ENCODE peak calls at places on chromosomes 13 and 19, in six cellular contexts. U is NCI-H2081, A is type B pancreatic cell, H is NCI-H1417, T is M059J, D is HT-29. P is an unnamed sample.
A peak's percentile ranks its signal among the peaks of the same experiment; 100 is the strongest.

GRCh38 chr19:55447421-55448174 is 4.5 kb upstream of the SHISA7 start:
- DNase-seq in U (peak; percentile 77), A (no peak), H (peak; percentile 45), T (peak; percentile 76), D (peak; percentile 50), P (no peak)

GRCh38 chr13:34294483-34295129 is 476.7 kb downstream of the RFC3 start:
- DNase-seq in U (no peak), A (no peak), H (peak; percentile 12), T (peak; percentile 47), D (peak; percentile 20), P (no peak)

GRCh38 chr13:62510906-62511655 is 1095.4 kb upstream of the PCDH20 start:
- DNase-seq in U (no peak), A (no peak), H (no peak), T (no peak), D (no peak), P (no peak)

GRCh38 chr13:50969691-50970090 is 60.1 kb downstream of the RNASEH2B start:
- DNase-seq in U (peak; percentile 38), A (no peak), H (peak; percentile 17), T (peak; percentile 76), D (peak; percentile 30), P (no peak)

GRCh38 chr19:18156841-18157464 is 4.0 kb downstream of the PIK3R2 start:
- DNase-seq in U (peak; percentile 96), A (no peak), H (peak; percentile 12), T (peak; percentile 64), D (peak; percentile 83), P (peak; percentile 85)

GRCh38 chr13:44198826-44199225 is 174.8 kb upstream of the SERP2 start:
- DNase-seq in U (peak; percentile 87), A (no peak), H (no peak), T (peak; percentile 52), D (peak; percentile 53), P (no peak)

GRCh38 chr19:54179921-54180452 is 7.0 kb upstream of the TMC4 start:
- DNase-seq in U (peak; percentile 55), A (peak; percentile 79), H (peak; percentile 74), T (peak; percentile 63), D (peak; percentile 99), P (peak; percentile 61)

GRCh38 chr13:60094385-60095088 is 69.2 kb downstream of the DIAPH3 start:
- DNase-seq in U (no peak), A (no peak), H (no peak), T (no peak), D (no peak), P (no peak)

GRCh38 chr19:31421856-31422255 is 72.6 kb upstream of the TSHZ3 start:
- DNase-seq in U (no peak), A (no peak), H (no peak), T (no peak), D (no peak), P (no peak)

GRCh38 chr13:98377635-98378378 is 199.1 kb downstream of the STK24 start:
- DNase-seq in U (no peak), A (no peak), H (no peak), T (no peak), D (no peak), P (no peak)

GRCh38 chr13:109989155-109989554 is 202.8 kb upstream of the IRS2 start:
- DNase-seq in U (no peak), A (no peak), H (no peak), T (peak; percentile 58), D (no peak), P (no peak)

GRCh38 chr13:42354246-42355117 is 82.5 kb downstream of the AKAP11 start:
- DNase-seq in U (peak; percentile 22), A (no peak), H (no peak), T (peak; percentile 62), D (peak; percentile 31), P (no peak)

GRCh38 chr13:110576736-110577476 is 15.4 kb upstream of the RAB20 start:
- DNase-seq in U (no peak), A (no peak), H (no peak), T (no peak), D (peak; percentile 55), P (no peak)

GRCh38 chr13:40061466-40062450 is 406.3 kb downstream of the COG6 start:
- DNase-seq in U (no peak), A (no peak), H (no peak), T (peak; percentile 72), D (no peak), P (no peak)

GRCh38 chr19:51729781-51730180 is 6.0 kb upstream of the HAS1 start:
- DNase-seq in U (no peak), A (no peak), H (no peak), T (peak; percentile 46), D (no peak), P (no peak)

GRCh38 chr19:17762505-17763229 is 11.4 kb downstream of the FCHO1 start:
- DNase-seq in U (peak; percentile 33), A (no peak), H (no peak), T (peak; percentile 78), D (peak; percentile 46), P (peak; percentile 26)

GRCh38 chr13:74306496-74306895 is 172.3 kb upstream of the KLF12 start:
- DNase-seq in U (peak; percentile 10), A (no peak), H (no peak), T (peak; percentile 67), D (peak; percentile 22), P (no peak)

GRCh38 chr19:48746738-48747575 is at the start of gene IZUMO1:
- DNase-seq in U (no peak), A (no peak), H (no peak), T (peak; percentile 83), D (no peak), P (peak; percentile 91)

GRCh38 chr19:19463348-19464117 is 51.8 kb downstream of the TSSK6 start:
- DNase-seq in U (no peak), A (no peak), H (no peak), T (no peak), D (no peak), P (peak; percentile 76)

GRCh38 chr13:19601749-19602725 is 31.4 kb upstream of the MPHOSPH8 start:
- DNase-seq in U (peak; percentile 38), A (peak; percentile 78), H (no peak), T (no peak), D (peak; percentile 85), P (peak; percentile 64)

GRCh38 chr19:33040994-33041827 is 23.5 kb downstream of the RHPN2 start:
- DNase-seq in U (no peak), A (no peak), H (no peak), T (peak; percentile 99), D (peak; percentile 100), P (no peak)